ENCODE peak calls at places on chromosomes 13 and 19, in five cellular contexts. U, X, Z, G and K are unnamed samples.
A peak's percentile ranks its signal among the peaks of the same experiment; 100 is the strongest.

GRCh38 chr13:74134777-74135305 is 637 bp upstream of the KLF12 start:
- DNase-seq in U (peak; percentile 72), X (peak; percentile 86), Z (no peak), G (no peak), K (no peak)

GRCh38 chr13:111955412-111955769 is 111.6 kb upstream of the SOX1 start:
- DNase-seq in U (no peak), X (no peak), Z (no peak), G (no peak), K (no peak)

GRCh38 chr13:42539670-42540069 is 34.3 kb upstream of the TNFSF11 start:
- DNase-seq in U (no peak), X (no peak), Z (no peak), G (no peak), K (no peak)

GRCh38 chr13:108155185-108156106 is 59.9 kb downstream of the LIG4 start:
- DNase-seq in U (peak; percentile 19), X (peak; percentile 38), Z (peak; percentile 25), G (peak; percentile 51), K (no peak)

GRCh38 chr19:13835791-13836723 is 40.8 kb downstream of the ZSWIM4 start:
- DNase-seq in U (no peak), X (no peak), Z (no peak), G (no peak), K (no peak)

GRCh38 chr13:106028916-106029315 is 506.5 kb downstream of the EFNB2 start:
- DNase-seq in U (no peak), X (no peak), Z (no peak), G (no peak), K (no peak)

GRCh38 chr19:19465436-19466070 is 49.8 kb downstream of the TSSK6 start:
- DNase-seq in U (no peak), X (no peak), Z (no peak), G (no peak), K (no peak)

GRCh38 chr19:15154002-15154612 is 46.7 kb downstream of the NOTCH3 start:
- DNase-seq in U (peak; percentile 55), X (peak; percentile 46), Z (no peak), G (peak; percentile 22), K (no peak)

GRCh38 chr19:31676271-31677004 is 327.2 kb upstream of the TSHZ3 start:
- DNase-seq in U (no peak), X (no peak), Z (no peak), G (no peak), K (no peak)

GRCh38 chr19:55461974-55462628 is 659 bp upstream of the ISOC2 start:
- DNase-seq in U (no peak), X (no peak), Z (no peak), G (no peak), K (no peak)

GRCh38 chr19:41029524-41030432 is 38.7 kb downstream of the CYP2B6 start:
- DNase-seq in U (no peak), X (no peak), Z (no peak), G (no peak), K (no peak)

GRCh38 chr13:29540334-29540733 is 55.2 kb downstream of the SLC7A1 start:
- DNase-seq in U (no peak), X (no peak), Z (no peak), G (no peak), K (no peak)

GRCh38 chr19:6787393-6787792 is 14.9 kb downstream of the VAV1 start:
- DNase-seq in U (no peak), X (no peak), Z (no peak), G (no peak), K (no peak)

GRCh38 chr19:11111771-11112144 is 22.5 kb downstream of the LDLR start:
- DNase-seq in U (no peak), X (no peak), Z (no peak), G (no peak), K (no peak)

GRCh38 chr19:46616631-46617322 is 8.1 kb downstream of the PTGIR start:
- DNase-seq in U (peak; percentile 74), X (peak; percentile 75), Z (no peak), G (no peak), K (peak; percentile 67)

GRCh38 chr13:28479005-28479404 is 15.9 kb downstream of the FLT1 start:
- DNase-seq in U (no peak), X (no peak), Z (no peak), G (no peak), K (no peak)

GRCh38 chr19:34232566-34233481 is 21.5 kb upstream of the GARRE1 start:
- DNase-seq in U (no peak), X (peak; percentile 47), Z (peak; percentile 91), G (no peak), K (no peak)

GRCh38 chr13:32081591-32081990 is 50.0 kb downstream of the FRY start:
- DNase-seq in U (no peak), X (no peak), Z (no peak), G (no peak), K (no peak)

GRCh38 chr19:51607920-51608562 is 22.2 kb downstream of the SIGLEC5 start:
- DNase-seq in U (peak; percentile 66), X (peak; percentile 40), Z (no peak), G (peak; percentile 65), K (peak; percentile 59)

GRCh38 chr19:18477974-18478373 is 40.0 kb upstream of the ISYNA1 start:
- DNase-seq in U (no peak), X (no peak), Z (no peak), G (no peak), K (no peak)

GRCh38 chr13:99691552-99691951 is 190.3 kb downstream of the TM9SF2 start:
- DNase-seq in U (no peak), X (no peak), Z (no peak), G (no peak), K (no peak)

GRCh38 chr13:25214371-25215252 is 42.5 kb upstream of the AMER2 start:
- DNase-seq in U (no peak), X (no peak), Z (no peak), G (no peak), K (no peak)

GRCh38 chr19:36604656-36605100 is 435 bp upstream of the ZNF382 start:
- DNase-seq in U (peak; percentile 52), X (peak; percentile 90), Z (peak; percentile 25), G (no peak), K (peak; percentile 88)

GRCh38 chr19:13689050-13689449 is 75.3 kb upstream of the MRI1 start:
- DNase-seq in U (peak; percentile 49), X (peak; percentile 10), Z (no peak), G (no peak), K (no peak)